ENCODE peak calls at places on chromosomes 1 and 21, in six cellular contexts. Q, I, P, C, X and Z are unnamed samples.

GRCh38 chr21:46093668-46094400 is 4.1 kb upstream of the COL6A2 start:
- DNase-seq in P (no peak), C (no peak), I (no peak), Q (no peak), X (no peak), Z (no peak)

GRCh38 chr1:170460379-170460778 is 71.6 kb upstream of the GORAB start:
- DNase-seq in C (no peak), X (no peak), Q (no peak), P (no peak), I (no peak), Z (no peak)

GRCh38 chr1:6998267-6998666 is 213.0 kb downstream of the CAMTA1 start:
- DNase-seq in X (peak; percentile 86), P (no peak), C (no peak), Q (peak; percentile 37), I (no peak), Z (peak; percentile 39)

GRCh38 chr1:12629521-12629956 is 11.5 kb upstream of the DHRS3 start:
- DNase-seq in X (no peak), P (no peak), I (no peak), Q (no peak), C (no peak), Z (no peak)

GRCh38 chr21:15204140-15204774 is 139.5 kb upstream of the NRIP1 start:
- DNase-seq in C (no peak), P (no peak), X (no peak), Q (peak; percentile 38), I (no peak), Z (no peak)

GRCh38 chr1:29798699-29799566 is 562.6 kb downstream of the PTPRU start:
- DNase-seq in P (no peak), X (no peak), Q (no peak), I (no peak), C (no peak), Z (no peak)

GRCh38 chr1:150560011-150560438 is 10.8 kb downstream of the ADAMTSL4 start:
- DNase-seq in Q (peak; percentile 81), C (peak; percentile 88), P (peak; percentile 68), X (peak; percentile 61), I (peak; percentile 92), Z (peak; percentile 92)

GRCh38 chr1:244297616-244298015 is 154.1 kb downstream of the ADSS2 start:
- DNase-seq in Q (no peak), X (no peak), I (no peak), C (no peak), P (no peak), Z (no peak)

GRCh38 chr1:202462342-202463076 is 114.0 kb downstream of the PPP1R12B start:
- DNase-seq in P (no peak), C (peak; percentile 2), X (no peak), Q (no peak), I (no peak), Z (no peak)

GRCh38 chr1:39692152-39693064 is 1.2 kb upstream of the HPCAL4 start:
- DNase-seq in Q (no peak), I (no peak), X (no peak), P (peak; percentile 26), C (no peak), Z (peak; percentile 76)

GRCh38 chr1:93768380-93768863 is 86.8 kb upstream of the BCAR3 start:
- DNase-seq in I (no peak), X (no peak), P (no peak), Q (no peak), C (no peak), Z (peak; percentile 70)

GRCh38 chr1:93769767-93770166 is 88.1 kb upstream of the BCAR3 start:
- DNase-seq in C (no peak), X (no peak), P (no peak), I (no peak), Q (no peak), Z (no peak)

GRCh38 chr1:93763981-93764750 is 82.5 kb upstream of the BCAR3 start:
- DNase-seq in X (no peak), C (no peak), Q (no peak), I (no peak), P (no peak), Z (no peak)

GRCh38 chr1:93770640-93771039 is 89.0 kb upstream of the BCAR3 start:
- DNase-seq in P (peak; percentile 40), I (peak; percentile 63), X (no peak), Q (peak; percentile 28), C (no peak), Z (no peak)

DNA sequence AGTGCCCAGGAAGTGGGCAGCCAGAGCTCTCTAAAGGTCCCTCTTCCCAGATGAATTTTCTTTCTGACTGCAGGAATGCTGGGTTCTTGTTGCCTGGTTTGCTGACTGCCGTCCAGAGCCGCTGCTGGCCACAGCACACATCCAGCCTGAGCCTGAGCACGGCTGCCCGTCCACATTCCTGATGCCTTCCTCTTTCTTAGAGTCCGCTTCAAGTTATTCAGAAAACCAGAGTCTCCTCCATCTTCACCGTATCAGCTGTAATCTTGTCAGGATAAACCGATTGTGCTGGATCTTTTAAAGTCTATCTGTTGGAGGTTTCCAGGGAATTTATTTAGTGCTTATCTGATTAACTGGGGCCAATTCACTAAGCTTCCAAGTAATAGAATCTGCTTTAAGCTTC is 84.8 kb upstream of the BCAR3 start:
- DNase-seq in I (no peak), P (no peak), C (no peak), Q (no peak), X (no peak), Z (no peak)
- H3K9me2 ChIP-seq in I (no peaks in the 10 kb centered on the region), P (no peaks in the 10 kb centered on the region), C (no peaks in the 10 kb centered on the region), Q (no peaks in the 10 kb centered on the region), X (no peaks in the 10 kb centered on the region), Z (no peaks in the 10 kb centered on the region)

DNA sequence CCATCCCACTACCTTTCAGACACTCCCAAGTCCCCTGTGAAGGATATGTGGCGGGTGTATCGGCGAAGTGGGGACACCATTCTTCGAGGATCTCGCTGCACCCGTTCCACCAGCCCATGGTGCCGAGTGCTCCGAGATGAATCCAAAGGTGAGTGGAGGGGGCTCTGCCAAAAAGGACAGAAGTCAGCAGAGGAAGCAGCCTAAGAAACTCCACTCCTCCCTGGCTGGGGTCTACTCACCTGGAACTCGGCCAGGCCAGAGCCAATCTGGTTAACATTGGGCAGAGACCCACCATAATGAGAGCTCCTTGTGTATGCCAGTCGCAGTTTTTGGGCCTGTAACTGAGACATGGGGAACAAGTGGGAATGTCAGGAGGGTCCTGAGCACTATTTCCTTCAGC is 3.6 kb downstream of the CRTC2 start:
- DNase-seq in C (no peak), P (no peak), X (no peak), Q (no peak), I (no peak), Z (no peak)
- H3K9ac ChIP-seq in C (no peak overlapping the region), P (no peak overlapping the region), X (no peak overlapping the region), Q (no peak overlapping the region), I (no peak overlapping the region), Z (no peak overlapping the region)

GRCh38 chr1:2388004-2388913 is 3.1 kb downstream of the MORN1 start:
- DNase-seq in I (no peak), C (no peak), Q (no peak), P (no peak), X (no peak), Z (no peak)

GRCh38 chr1:2391034-2391384 is 345 bp downstream of the MORN1 start:
- DNase-seq in I (peak; percentile 67), Q (no peak), X (no peak), C (peak; percentile 20), P (peak; percentile 76), Z (peak; percentile 76)

GRCh38 chr1:2392071-2392442 is 416 bp downstream of the RER1 start:
- DNase-seq in C (no peak), P (peak; percentile 47), Q (no peak), X (no peak), I (peak; percentile 49), Z (no peak)

GRCh38 chr1:2391385-2392070 is at the start of the genes MORN1 and RER1:
- DNase-seq in P (peak; percentile 100), X (peak; percentile 96), C (peak; percentile 99), Q (peak; percentile 100), I (peak; percentile 100), Z (peak; percentile 99)

GRCh38 chr1:2389644-2390043 is 1.7 kb downstream of the MORN1 start:
- DNase-seq in C (no peak), X (no peak), P (no peak), Q (no peak), I (no peak), Z (no peak)
- H3K9me2 ChIP-seq in C (no peaks in the 10 kb centered on the region), X (no peaks in the 10 kb centered on the region), P (no peaks in the 10 kb centered on the region), Q (no peaks in the 10 kb centered on the region), I (no peaks in the 10 kb centered on the region), Z (no peaks in the 10 kb centered on the region)

GRCh38 chr1:16019580-16020277 is 1.9 kb upstream of the HSPB7 start:
- DNase-seq in I (no peak), X (no peak), C (no peak), Q (no peak), P (peak; percentile 83), Z (peak; percentile 59)
- H3K9ac ChIP-seq in I (no peak overlapping the region), X (no peak overlapping the region), C (no peak overlapping the region), Q (no peak overlapping the region), P (peak overlapping the region; percentile 79), Z (no peak overlapping the region)

GRCh38 chr1:114037952-114038867 is 58.9 kb downstream of the OLFML3 start:
- DNase-seq in P (no peak), I (no peak), X (no peak), Q (peak; percentile 31), C (no peak), Z (no peak)

GRCh38 chr1:114040273-114041043 is 61.2 kb downstream of the OLFML3 start:
- DNase-seq in C (no peak), Q (no peak), I (no peak), P (peak; percentile 75), X (no peak), Z (no peak)

GRCh38 chr1:114037503-114037890 is 58.2 kb downstream of the OLFML3 start:
- DNase-seq in C (no peak), X (no peak), Q (no peak), I (no peak), P (no peak), Z (no peak)

GRCh38 chr1:114043548-114043947 is 64.3 kb downstream of the OLFML3 start:
- DNase-seq in X (no peak), I (no peak), P (no peak), C (no peak), Q (no peak), Z (no peak)

GRCh38 chr1:114043046-114043445 is 63.8 kb downstream of the OLFML3 start:
- DNase-seq in P (no peak), Q (no peak), C (no peak), I (no peak), X (no peak), Z (no peak)
- H3K9me2 ChIP-seq in P (no peaks in the 10 kb centered on the region), Q (no peaks in the 10 kb centered on the region), C (no peaks in the 10 kb centered on the region), I (no peaks in the 10 kb centered on the region), X (no peaks in the 10 kb centered on the region), Z (no peaks in the 10 kb centered on the region)

GRCh38 chr1:182083851-182084486 is 22.5 kb upstream of the ZNF648 start:
- DNase-seq in C (no peak), P (no peak), I (no peak), Q (no peak), X (no peak), Z (no peak)
- H3K9ac ChIP-seq in C (no peak overlapping the region), P (no peak overlapping the region), I (no peak overlapping the region), Q (no peak overlapping the region), X (no peak overlapping the region), Z (no peak overlapping the region)

DNA sequence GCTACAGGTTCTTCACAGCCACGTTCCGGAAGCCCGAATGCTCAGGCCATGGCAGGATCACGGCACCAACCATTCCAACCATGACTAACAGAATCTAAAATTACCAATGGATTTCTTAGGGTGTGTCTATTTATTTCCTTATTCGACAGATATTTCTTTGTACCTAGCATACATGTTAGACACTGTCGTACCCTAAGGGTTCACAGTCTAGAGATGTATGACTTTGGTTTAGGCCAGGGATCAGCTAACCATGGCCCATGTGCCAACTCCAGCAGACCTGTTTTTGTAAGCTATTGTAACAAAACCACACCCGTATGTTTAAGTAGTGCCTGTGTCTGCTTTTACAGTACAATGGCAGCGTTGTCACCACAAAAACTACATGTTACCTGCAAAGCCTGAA is 167.0 kb downstream of the NR5A2 start:
- DNase-seq in Q (no peak), P (no peak), I (no peak), X (no peak), C (no peak), Z (no peak)
- H3K9me2 ChIP-seq in Q (no peaks in the 10 kb centered on the region), P (no peaks in the 10 kb centered on the region), I (no peaks in the 10 kb centered on the region), X (no peaks in the 10 kb centered on the region), C (no peaks in the 10 kb centered on the region), Z (no peaks in the 10 kb centered on the region)